ENCODE peak calls at places on chromosome 14, in four cellular contexts. Q is K562, W is GM12878, N is HepG2. A is an unnamed sample.

GRCh38 chr14:105085766-105086165 is 20.5 kb upstream of the GPR132 start:
- DNase-seq in Q (no peak), W (no peak), N (no peak), A (no peak)

GRCh38 chr14:54652890-54653201 is 85.9 kb downstream of the SAMD4A start:
- DNase-seq in Q (no peak), W (no peak), N (no peak), A (no peak)

GRCh38 chr14:71169861-71170260 is 262.6 kb downstream of the PCNX1 start:
- DNase-seq in Q (no peak), W (no peak), N (no peak), A (no peak)

GRCh38 chr14:64721391-64721791 is 17.2 kb downstream of the PLEKHG3 start:
- DNase-seq in Q (no peak), W (no peak), N (no peak), A (no peak)

GRCh38 chr14:96176811-96177211 is 27.8 kb upstream of the BDKRB2 start:
- DNase-seq in Q (no peak), W (no peak), N (no peak), A (no peak)

GRCh38 chr14:34496679-34497513 is 34.9 kb upstream of the SPTSSA start:
- DNase-seq in Q (peak; percentile 68), W (no peak), N (peak; percentile 99), A (peak; percentile 58)

GRCh38 chr14:96160030-96160912 is 44.4 kb upstream of the BDKRB2 start:
- DNase-seq in Q (no peak), W (no peak), N (no peak), A (no peak)

GRCh38 chr14:80504781-80505180 is 293.5 kb upstream of the DIO2 start:
- DNase-seq in Q (no peak), W (no peak), N (no peak), A (no peak)

GRCh38 chr14:70660967-70661871 is 19.5 kb downstream of the TTC9 start:
- DNase-seq in Q (no peak), W (peak; percentile 57), N (no peak), A (no peak)

GRCh38 chr14:88140874-88141273 is 135.9 kb downstream of the GPR65 start:
- DNase-seq in Q (no peak), W (no peak), N (no peak), A (no peak)

GRCh38 chr14:97827746-97828145 is 1030.6 kb downstream of the VRK1 start:
- DNase-seq in Q (no peak), W (no peak), N (no peak), A (no peak)

GRCh38 chr14:83923836-83924235 is 1606.1 kb upstream of the FLRT2 start:
- DNase-seq in Q (no peak), W (no peak), N (no peak), A (no peak)

GRCh38 chr14:66539034-66539433 is 31.1 kb downstream of the GPHN start:
- DNase-seq in Q (no peak), W (peak; percentile 16), N (no peak), A (no peak)

GRCh38 chr14:105582639-105583038 is 56.3 kb downstream of the TMEM121 start:
- DNase-seq in Q (no peak), W (no peak), N (peak; percentile 9), A (no peak)

GRCh38 chr14:74706101-74706500 is 6.8 kb downstream of the AREL1 start:
- DNase-seq in Q (no peak), W (no peak), N (no peak), A (no peak)

GRCh38 chr14:88044782-88045446 is 40.0 kb downstream of the GPR65 start:
- DNase-seq in Q (no peak), W (no peak), N (peak; percentile 48), A (no peak)

GRCh38 chr14:101223147-101223546 is 319.6 kb upstream of the RTL1 start:
- DNase-seq in Q (no peak), W (no peak), N (no peak), A (peak; percentile 39)

GRCh38 chr14:101927859-101928258 is 36.5 kb upstream of the DYNC1H1 start:
- DNase-seq in Q (peak; percentile 80), W (no peak), N (no peak), A (no peak)

GRCh38 chr14:71339650-71340415 is 432.6 kb downstream of the PCNX1 start:
- DNase-seq in Q (peak; percentile 30), W (no peak), N (peak; percentile 54), A (no peak)

GRCh38 chr14:66315548-66315947 is 170.6 kb upstream of the CCDC196 start:
- DNase-seq in Q (no peak), W (no peak), N (no peak), A (no peak)

GRCh38 chr14:72089625-72090024 is 157.4 kb downstream of the RGS6 start:
- DNase-seq in Q (no peak), W (no peak), N (no peak), A (no peak)

GRCh38 chr14:54660712-54661111 is 93.8 kb downstream of the SAMD4A start:
- DNase-seq in Q (no peak), W (no peak), N (peak; percentile 63), A (no peak)

GRCh38 chr14:94313991-94314655 is 9.0 kb downstream of the SERPINA6 start:
- DNase-seq in Q (no peak), W (no peak), N (no peak), A (no peak)

GRCh38 chr14:100554696-100555320 is 32.4 kb downstream of the BEGAIN start:
- DNase-seq in Q (no peak), W (no peak), N (no peak), A (no peak)

GRCh38 chr14:49769581-49770211 is 1.7 kb downstream of the KLHDC2 start:
- DNase-seq in Q (no peak), W (no peak), N (no peak), A (no peak)

GRCh38 chr14:104881369-104881979 is 16.4 kb downstream of the CEP170B start:
- DNase-seq in Q (no peak), W (no peak), N (no peak), A (no peak)

GRCh38 chr14:105690671-105691070 is 164.3 kb downstream of the TMEM121 start:
- DNase-seq in Q (no peak), W (no peak), N (no peak), A (no peak)

GRCh38 chr14:90388437-90388836 is 8.4 kb upstream of the CALM1 start:
- DNase-seq in Q (no peak), W (no peak), N (no peak), A (no peak)

GRCh38 chr14:99023371-99023770 is 248.6 kb downstream of the BCL11B start:
- DNase-seq in Q (no peak), W (no peak), N (no peak), A (no peak)

GRCh38 chr14:90733139-90733808 is 83.0 kb downstream of the TTC7B start:
- DNase-seq in Q (no peak), W (no peak), N (no peak), A (peak; percentile 39)

GRCh38 chr14:90655829-90656228 is 160.4 kb downstream of the TTC7B start:
- DNase-seq in Q (no peak), W (no peak), N (no peak), A (no peak)

GRCh38 chr14:92540472-92541048 is 27.0 kb downstream of the RIN3 start:
- DNase-seq in Q (no peak), W (no peak), N (no peak), A (no peak)

GRCh38 chr14:105093426-105094192 is 28.4 kb upstream of the GPR132 start:
- DNase-seq in Q (peak; percentile 83), W (peak; percentile 43), N (peak; percentile 20), A (peak; percentile 68)

GRCh38 chr14:47277703-47278102 is 397.7 kb downstream of the MDGA2 start:
- DNase-seq in Q (no peak), W (no peak), N (no peak), A (no peak)

GRCh38 chr14:32998433-32998832 is 59.8 kb downstream of the NPAS3 start:
- DNase-seq in Q (no peak), W (no peak), N (no peak), A (no peak)
- TF ChIP-seq SP1 in Q (no peak), W (no peak), N (no peak), A (no peak)

GRCh38 chr14:23005861-23006534 is 3.9 kb downstream of the C14orf93 start:
- DNase-seq in Q (no peak), W (no peak), N (no peak), A (no peak)
- H3K9ac ChIP-seq in Q (peak overlapping the region; percentile 92), W (peak overlapping the region; percentile 82), N (peak overlapping the region; percentile 82), A (no peak overlapping the region)

GRCh38 chr14:57069702-57070101 is 199.0 kb downstream of the EXOC5 start:
- DNase-seq in Q (no peak), W (no peak), N (no peak), A (no peak)

GRCh38 chr14:57071639-57072038 is 197.1 kb downstream of the EXOC5 start:
- DNase-seq in Q (no peak), W (no peak), N (no peak), A (no peak)

GRCh38 chr14:57066463-57066862 is 202.2 kb downstream of the EXOC5 start:
- DNase-seq in Q (no peak), W (no peak), N (no peak), A (no peak)

GRCh38 chr14:57068511-57068910 is 200.2 kb downstream of the EXOC5 start:
- DNase-seq in Q (no peak), W (no peak), N (no peak), A (no peak)

DNA sequence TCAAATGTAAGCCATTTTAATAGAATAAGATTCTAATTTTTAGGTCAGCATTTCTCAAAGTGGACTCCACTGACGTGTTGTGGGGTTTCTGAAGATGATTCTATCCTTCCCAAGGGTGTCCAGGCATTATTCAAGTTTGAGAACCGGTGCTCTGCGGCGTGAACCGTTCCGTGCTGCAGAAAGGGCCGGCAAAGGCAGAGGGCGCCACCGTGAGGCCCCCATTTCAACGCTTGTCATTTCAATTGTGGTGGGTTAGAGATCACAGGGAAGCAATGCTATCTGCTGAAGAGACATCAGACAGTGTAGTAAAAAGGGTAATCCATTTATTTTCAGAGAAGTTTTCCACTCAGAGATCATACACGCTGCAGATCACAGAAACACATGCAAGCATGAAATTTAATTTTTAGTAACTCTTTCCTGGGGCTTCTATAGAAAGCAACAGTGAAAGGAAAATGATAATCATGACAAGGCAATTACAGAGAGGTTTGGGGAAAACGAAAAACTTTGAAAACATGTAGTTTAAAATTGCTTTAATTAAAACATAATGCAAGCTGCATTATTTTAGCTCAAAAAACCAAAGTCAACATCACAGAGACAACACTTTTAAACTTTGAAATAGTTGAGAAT is 201.7 kb downstream of the EXOC5 start:
- DNase-seq in Q (peak; percentile 17), W (no peak), N (peak; percentile 16), A (peak; percentile 78)
- TF ChIP-seq USF2 in Q (no peak), W (no peak), N (no peak), A (no peak)

GRCh38 chr14:73188501-73188903 is 48.8 kb upstream of the PAPLN start:
- DNase-seq in Q (no peak), W (no peak), N (no peak), A (no peak)
- TF ChIP-seq SP1 in Q (no peak), W (no peak), N (no peak), A (no peak)

DNA sequence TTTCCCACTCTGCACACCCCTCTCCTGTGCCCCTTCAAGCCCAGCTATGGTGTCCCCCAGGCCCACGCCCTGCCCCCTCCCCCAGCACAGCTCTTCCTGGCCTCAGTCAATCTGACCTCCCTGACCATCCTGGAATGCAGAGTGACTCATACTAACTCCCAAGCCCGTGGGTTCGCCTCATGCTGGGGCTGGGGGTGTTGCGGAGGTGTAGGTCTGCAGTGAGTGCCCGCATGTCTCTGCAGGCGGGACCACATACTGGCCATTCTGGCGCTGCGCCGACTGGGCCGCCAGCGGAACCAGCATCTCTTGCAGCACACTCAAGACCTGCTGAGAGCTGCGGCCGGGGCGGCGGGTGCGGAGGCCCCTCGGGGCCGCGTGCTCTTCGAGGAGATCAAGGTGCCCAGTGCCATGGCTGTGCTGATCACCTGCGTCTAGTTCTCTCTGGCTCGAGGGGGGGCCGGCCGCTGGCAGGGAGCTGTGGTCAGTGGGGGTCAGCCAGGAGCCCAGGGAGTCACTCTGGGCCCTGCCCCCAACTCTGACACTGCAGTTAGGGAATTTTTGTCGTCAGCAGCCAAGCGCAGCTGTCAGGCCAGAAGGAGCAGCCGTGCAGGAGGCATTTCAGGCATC is 13.4 kb upstream of the TNFAIP2 start:
- DNase-seq in Q (peak; percentile 28), W (no peak), N (peak; percentile 73), A (no peak)
- H3K9ac ChIP-seq in Q (no peak overlapping the region), W (no peak overlapping the region), N (no peak overlapping the region), A (no peak overlapping the region)

A was measured in H1.